ENCODE peak calls at places on chromosome 7, in six cellular contexts. K is neural crest cell, E is tibial nerve, P is right lobe of liver, I is PC-9, Y is natural killer cell. N is an unnamed sample.

GRCh38 chr7:148650232-148650858 is 48.4 kb upstream of the CUL1 start:
- DNase-seq in K (no peak), E (no peak), P (no peak), I (peak), Y (no peak), N (no peak)

GRCh38 chr7:155590215-155591023 is 44.1 kb upstream of the CNPY1 start:
- DNase-seq in K (peak), E (no peak), P (peak), I (no peak), Y (no peak), N (peak)

GRCh38 chr7:5477723-5478531 is 54.3 kb upstream of the TNRC18 start:
- DNase-seq in K (peak), E (no peak), P (no peak), I (no peak), Y (no peak), N (no peak)

GRCh38 chr7:104973909-104974415 is 40.0 kb upstream of the KMT2E start:
- DNase-seq in K (no peak), E (no peak), P (no peak), I (no peak), Y (no peak), N (no peak)

GRCh38 chr7:151552352-151553028 is 32.8 kb upstream of the RHEB start:
- DNase-seq in K (no peak), E (no peak), P (peak), I (peak), Y (no peak), N (no peak)

GRCh38 chr7:152568972-152569371 is 107.0 kb downstream of the XRCC2 start:
- DNase-seq in K (no peak), E (no peak), P (no peak), I (no peak), Y (no peak), N (no peak)

GRCh38 chr7:148400101-148400500 is 190.5 kb upstream of the C7orf33 start:
- DNase-seq in K (no peak), E (no peak), P (no peak), I (no peak), Y (no peak), N (no peak)

GRCh38 chr7:30247546-30248386 is 36.6 kb upstream of the ZNRF2 start:
- DNase-seq in K (no peak), E (no peak), P (no peak), I (no peak), Y (no peak), N (no peak)

GRCh38 chr7:590731-591551 is 71.3 kb upstream of the PDGFA start:
- DNase-seq in K (no peak), E (no peak), P (peak), I (no peak), Y (no peak), N (no peak)

GRCh38 chr7:41188163-41189130 is 514.4 kb downstream of the INHBA start:
- DNase-seq in K (no peak), E (no peak), P (no peak), I (peak), Y (no peak), N (no peak)

GRCh38 chr7:50088463-50089129 is 4.5 kb downstream of the ZPBP start:
- DNase-seq in K (no peak), E (no peak), P (no peak), I (no peak), Y (no peak), N (no peak)

GRCh38 chr7:50092579-50093411 is at the start of gene ZPBP:
- DNase-seq in K (peak), E (peak), P (peak), I (no peak), Y (peak), N (no peak)
- TF ChIP-seq CTCF in K (peak), E (peak), P (peak), I (peak), Y (peak), N (peak)

GRCh38 chr7:71133232-71133622 is 1.3 kb downstream of the GALNT17 start:
- DNase-seq in K (peak), E (no peak), P (no peak), I (no peak), Y (no peak), N (no peak)

GRCh38 chr7:71132521-71133231 is 732 bp downstream of the GALNT17 start:
- DNase-seq in K (peak), E (no peak), P (no peak), I (no peak), Y (no peak), N (no peak)

GRCh38 chr7:71130280-71130679 is 1.7 kb upstream of the GALNT17 start:
- DNase-seq in K (no peak), E (no peak), P (no peak), I (no peak), Y (no peak), N (no peak)

GRCh38 chr7:71131256-71131752 is 640 bp upstream of the GALNT17 start:
- DNase-seq in K (peak), E (peak), P (no peak), I (no peak), Y (no peak), N (no peak)

GRCh38 chr7:71131753-71132520 is at the start of gene GALNT17:
- DNase-seq in K (peak), E (no peak), P (no peak), I (no peak), Y (no peak), N (no peak)
- TF ChIP-seq CTCF in K (peak), E (no peak), P (no peak), I (no peak), Y (no peak), N (peak)

DNA sequence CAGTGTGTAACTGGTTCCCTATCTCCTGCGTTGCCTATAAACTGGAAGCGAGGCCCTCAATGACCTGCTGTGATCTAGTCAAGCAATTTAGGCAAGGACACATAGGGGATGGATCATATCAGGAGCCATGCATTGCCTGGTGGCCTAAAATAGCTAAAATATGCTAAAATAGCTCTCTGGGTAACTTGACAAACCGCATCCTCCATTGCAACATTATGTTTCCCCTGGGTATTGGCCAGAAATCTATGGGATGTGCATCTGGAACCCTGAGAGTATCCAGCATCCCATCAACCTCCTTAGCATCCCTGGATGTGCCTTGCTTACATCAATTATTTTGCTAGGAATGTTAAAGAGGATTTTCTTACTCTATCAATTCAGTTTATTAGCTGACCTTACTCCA is 91.7 kb upstream of the ADCY1 start:
- DNase-seq in K (no peak), E (no peak), P (no peak), I (no peak), Y (no peak), N (no peak)
- TF ChIP-seq CTCF in K (no peak), E (no peak), P (no peak), I (no peak), Y (no peak), N (no peak)

DNA sequence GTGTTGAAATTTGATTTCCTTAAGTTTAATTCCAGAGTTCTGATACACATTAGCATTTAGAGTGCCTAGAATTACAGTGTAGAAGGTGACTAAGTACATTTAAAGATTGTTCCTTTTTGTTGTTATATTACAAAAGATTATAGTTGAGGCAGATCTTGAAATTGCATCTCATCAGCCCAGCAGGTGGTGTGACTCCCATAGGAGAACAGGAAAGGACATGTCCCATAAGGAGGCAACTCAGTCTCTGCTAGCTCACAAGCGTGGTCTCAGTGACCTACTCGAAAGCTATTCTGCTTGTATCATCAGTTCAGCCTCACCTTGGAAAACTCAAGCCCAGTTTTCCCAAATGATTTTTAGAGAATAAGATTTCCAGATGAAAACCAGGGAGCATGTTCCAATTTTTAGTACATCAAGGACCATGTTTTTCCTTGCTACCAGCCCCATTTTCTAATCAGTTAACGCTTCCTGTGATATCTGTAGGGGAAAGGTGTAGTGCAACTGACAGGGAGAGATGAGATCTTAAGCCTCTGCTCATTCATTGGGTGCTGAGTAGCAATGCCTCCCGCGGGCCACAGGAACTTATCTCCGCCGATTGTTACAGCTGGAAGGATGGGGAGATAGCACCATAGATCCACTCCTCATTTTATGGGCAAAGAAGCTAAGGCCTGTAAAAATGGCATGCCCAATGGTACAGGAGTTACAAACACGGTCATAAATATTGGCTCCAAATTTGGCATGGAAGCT is 1.1 kb upstream of the GNAI1 start:
- DNase-seq in K (no peak), E (no peak), P (no peak), I (no peak), Y (no peak), N (no peak)
- TF ChIP-seq CTCF in K (peak), E (peak), P (peak), I (no peak), Y (no peak), N (peak)

GRCh38 chr7:139619367-139619657 is 95.8 kb downstream of the CLEC2L start:
- DNase-seq in K (no peak), E (no peak), P (no peak), I (no peak), Y (no peak), N (no peak)
- TF ChIP-seq CTCF in K (no peak), E (no peak), P (no peak), I (no peak), Y (no peak), N (no peak)

GRCh38 chr7:96998333-96998732 is 7.0 kb upstream of the DLX6 start:
- DNase-seq in K (no peak), E (no peak), P (no peak), I (no peak), Y (no peak), N (no peak)

GRCh38 chr7:96996111-96996936 is 9.0 kb upstream of the DLX6 start:
- DNase-seq in K (no peak), E (no peak), P (no peak), I (no peak), Y (no peak), N (no peak)

GRCh38 chr7:96997512-96998032 is 7.8 kb upstream of the DLX6 start:
- DNase-seq in K (no peak), E (no peak), P (no peak), I (no peak), Y (no peak), N (no peak)

GRCh38 chr7:96996937-96997511 is 8.3 kb upstream of the DLX6 start:
- DNase-seq in K (no peak), E (no peak), P (no peak), I (no peak), Y (no peak), N (no peak)

DNA sequence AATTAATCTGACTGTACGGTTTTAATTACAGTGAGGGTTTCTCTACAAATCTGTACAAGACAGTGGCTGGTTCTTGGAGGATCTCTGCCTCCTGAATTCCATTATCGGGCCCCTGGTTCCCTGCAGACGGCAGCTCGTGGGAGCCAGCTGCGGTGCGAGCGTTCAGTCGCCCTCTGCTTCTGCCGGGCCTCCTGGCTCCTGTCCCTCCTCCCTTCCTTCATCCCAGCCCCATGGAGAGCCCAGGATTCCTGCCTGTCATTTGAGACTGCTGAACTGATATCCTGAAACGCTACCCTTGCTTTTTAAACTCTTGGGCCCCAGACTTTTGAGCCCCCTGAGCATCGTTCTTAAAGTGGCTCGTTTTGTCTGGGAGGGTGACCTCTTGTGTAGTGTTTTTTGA is 6.6 kb upstream of the DLX6 start:
- DNase-seq in K (no peak), E (no peak), P (no peak), I (no peak), Y (no peak), N (no peak)
- TF ChIP-seq CTCF in K (no peak), E (no peak), P (no peak), I (no peak), Y (no peak), N (no peak)

GRCh38 chr7:70738486-70738885 is 393.5 kb upstream of the GALNT17 start:
- DNase-seq in K (no peak), E (no peak), P (no peak), I (no peak), Y (no peak), N (no peak)

GRCh38 chr7:70736715-70737460 is 395.1 kb upstream of the GALNT17 start:
- DNase-seq in K (no peak), E (peak), P (no peak), I (no peak), Y (no peak), N (no peak)

GRCh38 chr7:70735313-70735712 is 396.6 kb upstream of the GALNT17 start:
- DNase-seq in K (no peak), E (no peak), P (no peak), I (no peak), Y (no peak), N (no peak)

GRCh38 chr7:70739646-70740045 is 392.3 kb upstream of the GALNT17 start:
- DNase-seq in K (no peak), E (no peak), P (no peak), I (no peak), Y (no peak), N (no peak)

DNA sequence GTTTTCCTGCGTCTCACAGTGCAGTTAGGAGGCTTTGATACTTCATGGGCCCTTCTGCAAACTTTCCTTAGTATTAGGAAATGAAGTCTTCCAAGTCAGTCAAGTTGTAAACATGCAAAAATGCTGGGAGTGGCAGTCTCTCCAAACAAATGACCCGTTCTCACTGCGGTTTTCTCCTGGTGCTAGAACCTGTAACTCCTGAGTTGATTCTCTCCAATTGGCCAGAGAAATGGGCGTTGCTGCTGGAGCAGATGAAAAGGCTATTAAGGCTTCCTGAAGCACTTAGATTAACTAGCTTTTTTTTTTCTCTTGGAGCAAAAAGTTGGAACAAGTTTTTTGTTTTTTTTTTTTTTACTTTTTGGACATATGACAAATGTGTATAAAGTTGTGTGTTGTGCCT is 393.9 kb upstream of the GALNT17 start:
- DNase-seq in K (no peak), E (peak), P (no peak), I (no peak), Y (no peak), N (no peak)
- TF ChIP-seq CTCF in K (no peak), E (no peak), P (peak), I (no peak), Y (no peak), N (peak)

GRCh38 chr7:7424151-7424873 is 111.4 kb downstream of the COL28A1 start:
- DNase-seq in K (peak), E (peak), P (peak), I (peak), Y (peak), N (no peak)
- TF ChIP-seq CTCF in K (peak), E (peak), P (peak), I (peak), Y (peak), N (peak)